ENCODE peak calls at places on chromosome 22, in nine cellular contexts. W, Q, P, L, H, E, C, Y and K are unnamed samples.

GRCh38 chr22:32985899-32986772 is 72.0 kb downstream of the SYN3 start:
- DNase-seq in L (peak; percentile 57), W (no peak), Q (peak; percentile 21), E (peak; percentile 10), H (peak; percentile 82), Y (peak; percentile 75), C (peak; percentile 54), P (peak; percentile 43), K (peak; percentile 80)

GRCh38 chr22:46250035-46250782 is at the start of gene CDPF1:
- DNase-seq in P (peak; percentile 18), Y (peak; percentile 91), H (peak; percentile 89), L (peak; percentile 40), W (peak; percentile 84), E (peak; percentile 91), C (peak; percentile 83), Q (peak; percentile 10), K (peak; percentile 91)

GRCh38 chr22:31610611-31611010 is 51.4 kb downstream of the PISD start:
- DNase-seq in H (peak; percentile 9), Q (no peak), L (no peak), W (no peak), C (no peak), P (no peak), E (no peak), Y (no peak), K (no peak)

GRCh38 chr22:22371031-22371541 is 126.5 kb downstream of the VPREB1 start:
- DNase-seq in E (no peak), Q (no peak), P (no peak), H (peak; percentile 42), W (no peak), C (no peak), Y (no peak), L (no peak), K (no peak)

GRCh38 chr22:19085233-19086043 is 36.8 kb downstream of the DGCR2 start:
- DNase-seq in E (no peak), P (no peak), W (peak; percentile 50), H (no peak), C (no peak), L (peak; percentile 38), Y (peak; percentile 29), Q (no peak), K (no peak)

GRCh38 chr22:40673017-40673416 is 6.3 kb upstream of the MCHR1 start:
- DNase-seq in C (no peak), Y (no peak), L (no peak), E (no peak), H (no peak), P (no peak), Q (no peak), W (no peak), K (no peak)

GRCh38 chr22:30235687-30236170 is 10.8 kb downstream of the LIF start:
- DNase-seq in Y (peak; percentile 98), E (no peak), L (peak; percentile 98), H (peak; percentile 78), P (peak; percentile 55), C (peak; percentile 78), W (no peak), Q (peak; percentile 90), K (peak; percentile 67)

GRCh38 chr22:46057762-46058420 is 80.9 kb upstream of the WNT7B start:
- DNase-seq in H (peak; percentile 50), P (no peak), W (peak; percentile 71), L (peak; percentile 75), Q (no peak), Y (peak; percentile 88), C (no peak), E (no peak), K (no peak)

GRCh38 chr22:37806409-37807338 is 1.1 kb upstream of the GCAT start:
- DNase-seq in C (no peak), Q (no peak), W (no peak), P (no peak), H (no peak), Y (peak; percentile 68), L (no peak), E (no peak), K (no peak)

GRCh38 chr22:25393121-25393805 is 171.2 kb upstream of the GRK3 start:
- DNase-seq in C (no peak), H (no peak), P (no peak), W (no peak), Q (no peak), E (no peak), L (no peak), Y (no peak), K (no peak)

GRCh38 chr22:24201681-24202590 is 20.6 kb downstream of the SUSD2 start:
- DNase-seq in L (no peak), W (no peak), P (no peak), Q (no peak), Y (peak; percentile 33), E (no peak), H (no peak), C (no peak), K (no peak)

GRCh38 chr22:44092636-44093220 is 68.6 kb downstream of the PARVB start:
- DNase-seq in Q (no peak), C (no peak), E (no peak), H (no peak), Y (no peak), P (no peak), L (no peak), W (no peak), K (no peak)

GRCh38 chr22:46030241-46030880 is 53.4 kb upstream of the WNT7B start:
- DNase-seq in C (no peak), Q (no peak), Y (no peak), P (no peak), H (peak; percentile 22), L (no peak), W (no peak), E (no peak), K (no peak)

GRCh38 chr22:36374603-36375024 is 13.2 kb downstream of the MYH9 start:
- DNase-seq in H (peak; percentile 70), Q (no peak), L (peak; percentile 76), W (no peak), E (peak; percentile 9), P (no peak), C (no peak), Y (peak; percentile 76), K (no peak)

GRCh38 chr22:45582955-45583320 is 80.3 kb downstream of the FBLN1 start:
- DNase-seq in H (no peak), L (no peak), P (no peak), E (no peak), C (no peak), Q (no peak), W (no peak), Y (no peak), K (no peak)

GRCh38 chr22:17300926-17301325 is 68.3 kb upstream of the CECR2 start:
- DNase-seq in E (no peak), P (no peak), Q (no peak), Y (no peak), L (no peak), H (no peak), C (no peak), W (no peak), K (no peak)

GRCh38 chr22:45731798-45732495 is 60.3 kb downstream of the ATXN10 start:
- DNase-seq in L (peak; percentile 5), H (no peak), Q (no peak), C (no peak), P (no peak), W (no peak), Y (peak; percentile 19), E (no peak), K (no peak)

GRCh38 chr22:45885171-45885840 is 91.7 kb downstream of the WNT7B start:
- DNase-seq in Q (no peak), W (no peak), Y (no peak), C (no peak), P (no peak), H (no peak), L (no peak), E (no peak), K (no peak)

GRCh38 chr22:42317691-42318547 is 47.5 kb upstream of the TCF20 start:
- DNase-seq in P (no peak), Y (no peak), C (no peak), W (no peak), E (no peak), Q (no peak), H (no peak), L (no peak), K (no peak)

GRCh38 chr22:40261783-40262182 is 84.1 kb downstream of the TNRC6B start:
- DNase-seq in C (no peak), E (no peak), H (no peak), L (no peak), P (no peak), Y (no peak), Q (no peak), W (no peak), K (no peak)

GRCh38 chr22:43474161-43475101 is 62.6 kb downstream of the MPPED1 start:
- DNase-seq in W (no peak), Q (no peak), Y (no peak), P (no peak), C (no peak), H (no peak), L (no peak), E (no peak), K (no peak)

GRCh38 chr22:35839811-35840739 is 122.4 kb downstream of the APOL5 start:
- DNase-seq in H (peak; percentile 91), W (no peak), L (peak; percentile 88), Q (peak; percentile 97), C (peak; percentile 71), E (no peak), P (peak; percentile 95), Y (peak; percentile 99), K (peak; percentile 85)

GRCh38 chr22:43148581-43148980 is 2.8 kb upstream of the TSPO start:
- DNase-seq in P (no peak), W (no peak), L (no peak), H (no peak), Y (no peak), E (no peak), C (no peak), Q (no peak), K (no peak)

GRCh38 chr22:36998620-36999351 is 20.5 kb downstream of the TST start:
- DNase-seq in H (peak; percentile 71), E (no peak), P (no peak), W (no peak), Y (peak; percentile 48), L (peak; percentile 36), Q (no peak), C (no peak), K (no peak)

GRCh38 chr22:41563051-41563711 is 2.4 kb downstream of the CSDC2 start:
- DNase-seq in Y (peak; percentile 92), C (peak; percentile 76), W (no peak), E (no peak), Q (no peak), H (peak; percentile 86), P (no peak), L (peak; percentile 91), K (no peak)

GRCh38 chr22:38834215-38834953 is 9.4 kb downstream of the NPTXR start:
- DNase-seq in W (no peak), L (no peak), E (no peak), Q (no peak), P (no peak), Y (no peak), C (no peak), H (no peak), K (no peak)

GRCh38 chr22:26805131-26805530 is 147.7 kb downstream of the MIAT start:
- DNase-seq in E (no peak), C (no peak), W (no peak), P (no peak), H (no peak), Y (peak; percentile 38), Q (no peak), L (peak; percentile 50), K (no peak)

GRCh38 chr22:28249402-28249801 is 330.3 kb upstream of the PITPNB start:
- DNase-seq in P (no peak), L (no peak), Y (no peak), H (no peak), W (no peak), Q (no peak), C (no peak), E (no peak), K (no peak)

GRCh38 chr22:37630839-37631435 is 8.5 kb upstream of the SH3BP1 start:
- DNase-seq in P (no peak), L (no peak), E (no peak), Y (no peak), H (no peak), W (no peak), C (no peak), Q (no peak), K (no peak)

GRCh38 chr22:49690454-49690853 is 137.2 kb downstream of the BRD1 start:
- DNase-seq in P (no peak), C (no peak), E (no peak), Y (no peak), L (no peak), Q (no peak), H (no peak), W (no peak), K (no peak)